ENCODE peak calls at places on chromosome 14, in nine cellular contexts. I is GM23248, X is SK-N-SH, J is PC-3, D is MM.1S, M is HCT116, L is OCI-LY7, C is neural progenitor cell, G is GM23338. O is an unnamed sample.
A peak's percentile ranks its signal among the peaks of the same experiment; 100 is the strongest.

GRCh38 chr14:106875503-106875902 is 1349.1 kb downstream of the TMEM121 start:
- DNase-seq in I (no peak), X (no peak), J (no peak), D (peak; percentile 21), M (no peak), L (peak; percentile 86), C (no peak), G (no peak), O (no peak)

GRCh38 chr14:49999216-49999761 is 106.4 kb downstream of the ARF6 start:
- DNase-seq in I (peak; percentile 95), X (peak; percentile 58), J (peak; percentile 92), D (peak; percentile 61), M (peak; percentile 71), L (peak; percentile 85), C (no peak), G (no peak), O (peak; percentile 81)

GRCh38 chr14:99196310-99196650 is 75.7 kb downstream of the BCL11B start:
- DNase-seq in I (no peak), X (no peak), J (no peak), D (no peak), M (no peak), L (no peak), C (no peak), G (no peak), O (no peak)

GRCh38 chr14:74860899-74861733 is 14.8 kb downstream of the PROX2 start:
- DNase-seq in I (peak; percentile 87), X (peak; percentile 82), J (peak; percentile 92), D (peak; percentile 73), M (peak; percentile 69), L (peak; percentile 90), C (peak; percentile 93), G (peak; percentile 97), O (peak; percentile 93)

GRCh38 chr14:95311752-95312151 is 8.0 kb downstream of the CLMN start:
- DNase-seq in I (peak; percentile 20), X (no peak), J (no peak), D (no peak), M (peak; percentile 22), L (no peak), C (no peak), G (no peak), O (no peak)

GRCh38 chr14:58296731-58297130 is 1.6 kb upstream of the ARID4A start:
- DNase-seq in I (peak; percentile 76), X (no peak), J (peak; percentile 65), D (no peak), M (no peak), L (no peak), C (no peak), G (no peak), O (no peak)

GRCh38 chr14:98826618-98827017 is 445.4 kb downstream of the BCL11B start:
- DNase-seq in I (no peak), X (no peak), J (no peak), D (no peak), M (no peak), L (peak; percentile 23), C (no peak), G (no peak), O (no peak)

GRCh38 chr14:72243309-72243708 is 311.1 kb downstream of the RGS6 start:
- DNase-seq in I (no peak), X (no peak), J (no peak), D (no peak), M (no peak), L (no peak), C (no peak), G (peak; percentile 63), O (no peak)

GRCh38 chr14:31323419-31323818 is 96.9 kb downstream of the HEATR5A start:
- DNase-seq in I (no peak), X (no peak), J (no peak), D (no peak), M (no peak), L (no peak), C (no peak), G (no peak), O (no peak)

GRCh38 chr14:31320922-31321779 is 99.2 kb downstream of the HEATR5A start:
- DNase-seq in I (no peak), X (no peak), J (no peak), D (no peak), M (no peak), L (no peak), C (no peak), G (no peak), O (no peak)

GRCh38 chr14:31320216-31320615 is 100.1 kb downstream of the HEATR5A start:
- DNase-seq in I (no peak), X (no peak), J (no peak), D (no peak), M (no peak), L (no peak), C (no peak), G (no peak), O (no peak)

DNA sequence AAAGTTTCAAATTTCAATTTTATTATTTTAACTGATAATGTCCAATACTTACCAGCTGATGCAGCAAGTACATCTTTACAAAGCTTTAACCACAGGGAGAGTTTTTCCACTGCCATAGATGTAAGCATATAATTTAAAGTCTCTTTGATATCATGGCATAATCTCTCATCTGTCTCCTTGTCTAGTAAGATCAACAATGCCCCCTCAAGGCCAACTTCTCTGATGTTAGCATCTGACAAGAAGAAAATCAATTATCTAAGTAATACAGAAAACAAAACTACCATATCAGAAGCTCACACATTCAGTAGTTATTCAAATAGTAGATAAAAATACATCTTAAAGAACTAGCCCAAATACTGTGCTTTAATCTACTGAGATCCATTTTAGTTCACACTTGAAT is 94.2 kb downstream of the HEATR5A start:
- DNase-seq in I (peak; percentile 2), X (no peak), J (peak; percentile 62), D (no peak), M (peak; percentile 15), L (peak; percentile 11), C (no peak), G (no peak), O (no peak)
- TF ChIP-seq EZH2phosphoT487 in I (no peak), X (no peak), J (no peak), D (no peak), M (no peak), L (no peak), C (no peak), G (no peak), O (no peak)

GRCh38 chr14:102603293-102603907 is 11.0 kb downstream of the RCOR1 start:
- DNase-seq in I (no peak), X (no peak), J (no peak), D (no peak), M (no peak), L (no peak), C (no peak), G (no peak), O (no peak)

GRCh38 chr14:102606296-102606695 is 13.8 kb downstream of the RCOR1 start:
- DNase-seq in I (no peak), X (no peak), J (no peak), D (no peak), M (no peak), L (no peak), C (no peak), G (no peak), O (no peak)

GRCh38 chr14:102602421-102603292 is 10.2 kb downstream of the RCOR1 start:
- DNase-seq in I (peak; percentile 13), X (no peak), J (no peak), D (no peak), M (no peak), L (no peak), C (no peak), G (no peak), O (no peak)

GRCh38 chr14:102604183-102604582 is 11.7 kb downstream of the RCOR1 start:
- DNase-seq in I (no peak), X (no peak), J (no peak), D (no peak), M (no peak), L (no peak), C (no peak), G (no peak), O (no peak)

GRCh38 chr14:102605026-102605425 is 12.6 kb downstream of the RCOR1 start:
- DNase-seq in I (peak; percentile 62), X (no peak), J (peak; percentile 31), D (no peak), M (no peak), L (no peak), C (no peak), G (no peak), O (no peak)
- TF ChIP-seq EZH2phosphoT487 in I (no peak), X (no peak), J (no peak), D (no peak), M (no peak), L (no peak), C (no peak), G (no peak), O (no peak)

GRCh38 chr14:61491876-61492440 is 170.6 kb downstream of the PRKCH start:
- DNase-seq in I (no peak), X (no peak), J (no peak), D (no peak), M (no peak), L (no peak), C (no peak), G (no peak), O (no peak)

GRCh38 chr14:61492474-61492873 is 171.1 kb downstream of the PRKCH start:
- DNase-seq in I (no peak), X (no peak), J (peak; percentile 50), D (no peak), M (no peak), L (peak; percentile 58), C (no peak), G (no peak), O (no peak)

GRCh38 chr14:61489932-61490331 is 168.6 kb downstream of the PRKCH start:
- DNase-seq in I (no peak), X (no peak), J (peak; percentile 32), D (no peak), M (no peak), L (no peak), C (no peak), G (no peak), O (no peak)

GRCh38 chr14:61489527-61489926 is 168.1 kb downstream of the PRKCH start:
- DNase-seq in I (no peak), X (no peak), J (no peak), D (no peak), M (no peak), L (no peak), C (no peak), G (no peak), O (no peak)

DNA sequence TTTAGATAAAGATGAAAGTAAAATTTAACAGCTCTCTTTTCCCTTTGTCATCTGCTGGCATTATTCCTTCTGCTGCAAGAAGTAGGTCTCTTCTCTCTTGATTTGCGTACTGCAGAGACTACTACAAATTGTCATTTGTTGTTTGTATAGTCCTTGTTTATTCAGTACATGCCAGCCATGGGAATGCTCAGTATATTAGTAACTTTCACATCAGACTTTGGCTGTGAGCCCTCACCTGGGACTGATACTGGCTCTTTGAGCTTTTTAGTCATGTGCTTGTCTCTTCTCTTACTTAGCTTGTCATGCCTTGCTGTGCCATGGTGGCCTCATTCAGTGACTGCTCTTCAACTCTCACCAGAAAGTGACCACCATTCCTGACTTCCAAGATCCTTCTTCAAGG is 169.8 kb downstream of the PRKCH start:
- DNase-seq in I (no peak), X (no peak), J (peak; percentile 93), D (no peak), M (no peak), L (no peak), C (no peak), G (no peak), O (peak; percentile 24)
- TF ChIP-seq EZH2phosphoT487 in I (no peak), X (no peak), J (no peak), D (no peak), M (no peak), L (no peak), C (no peak), G (no peak), O (no peak)

DNA sequence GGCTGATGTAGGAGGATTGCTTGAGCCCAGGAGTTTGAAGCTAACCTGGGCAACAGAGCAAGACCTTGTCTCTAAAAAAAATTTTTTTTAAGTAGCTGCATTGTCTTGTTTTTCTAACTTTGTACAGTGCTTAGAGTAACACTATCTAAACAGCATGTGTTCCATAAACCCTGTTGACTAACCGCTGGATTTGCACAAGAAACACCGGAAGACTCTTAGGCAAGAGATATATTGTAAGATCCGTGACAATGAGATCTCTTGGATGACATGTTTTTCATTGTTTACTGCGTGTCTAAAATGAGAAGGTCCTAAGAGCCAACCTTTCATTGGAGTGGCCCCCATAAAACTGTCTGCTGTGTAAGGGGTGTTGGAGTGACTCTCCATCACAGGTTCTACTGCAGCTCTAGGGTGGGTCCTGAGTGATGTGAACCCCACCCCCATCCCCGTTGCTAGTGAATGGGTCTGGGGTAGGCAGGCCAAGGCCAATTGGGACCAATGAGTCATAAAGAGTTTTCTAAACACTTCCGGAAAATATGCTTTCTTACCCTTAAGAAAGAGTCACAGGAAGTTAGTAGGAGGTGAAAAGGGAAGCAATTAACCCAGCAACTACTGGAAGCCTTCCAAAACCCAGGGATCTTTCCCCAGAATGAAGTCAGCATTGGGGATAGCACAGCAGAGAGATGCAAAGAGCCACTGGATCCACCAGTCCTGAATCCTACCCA is 24.3 kb upstream of the PCNX1 start:
- DNase-seq in I (peak; percentile 81), X (no peak), J (peak; percentile 58), D (no peak), M (no peak), L (no peak), C (no peak), G (no peak), O (no peak)
- TF ChIP-seq EZH2phosphoT487 in I (no peak), X (no peak), J (no peak), D (no peak), M (no peak), L (no peak), C (no peak), G (no peak), O (no peak)